ENCODE peak calls at places on chromosomes 16 and 17, in nine cellular contexts. D is glutamatergic neuron; P is dorsolateral prefrontal cortex; Q is CD8-positive, alpha-beta T cell; O is psoas muscle; U is right atrium auricular region; J is cardiac muscle cell; A is AG04450; S is tibial nerve. E is an unnamed sample.

GRCh38 chr17:77400445-77400870 is 259.7 kb downstream of the SEC14L1 start:
- DNase-seq in A (no peak), Q (peak), O (no peak), D (peak), S (no peak), J (peak), U (no peak), P (no peak), E (no peak)

GRCh38 chr16:49542391-49542891 is 168.8 kb downstream of the C16orf78 start:
- DNase-seq in S (no peak), A (no peak), O (peak), U (no peak), J (no peak), D (peak), Q (no peak), P (no peak), E (no peak)

GRCh38 chr16:1745181-1745899 is 26.0 kb downstream of the NME3 start:
- DNase-seq in J (no peak), A (peak), P (no peak), S (no peak), O (no peak), U (no peak), D (no peak), Q (no peak), E (no peak)

GRCh38 chr17:4548061-4548461 is 7.1 kb downstream of the MYBBP1A start:
- DNase-seq in U (no peak), O (no peak), A (no peak), D (no peak), P (no peak), S (no peak), J (no peak), Q (no peak), E (no peak)

GRCh38 chr17:76667356-76667755 is 23.8 kb upstream of the ST6GALNAC1 start:
- DNase-seq in D (no peak), O (no peak), A (no peak), S (no peak), Q (no peak), U (no peak), J (no peak), P (no peak), E (no peak)

GRCh38 chr17:46190763-46191162 is 2.5 kb downstream of the KANSL1 start:
- DNase-seq in J (no peak), U (no peak), A (no peak), P (no peak), D (no peak), S (no peak), O (no peak), Q (no peak), E (no peak)

GRCh38 chr17:60832206-60832605 is 154.6 kb downstream of the BCAS3 start:
- DNase-seq in D (no peak), A (no peak), J (peak), P (no peak), Q (no peak), S (no peak), U (no peak), O (no peak), E (no peak)

GRCh38 chr16:78695371-78695770 is 595.9 kb downstream of the WWOX start:
- DNase-seq in S (no peak), U (no peak), P (no peak), Q (no peak), D (no peak), O (no peak), A (no peak), J (no peak), E (no peak)

GRCh38 chr16:75908718-75909117 is 182.4 kb upstream of the CPHXL start:
- DNase-seq in A (no peak), S (no peak), O (no peak), U (no peak), J (no peak), P (no peak), D (peak), Q (no peak), E (no peak)

DNA sequence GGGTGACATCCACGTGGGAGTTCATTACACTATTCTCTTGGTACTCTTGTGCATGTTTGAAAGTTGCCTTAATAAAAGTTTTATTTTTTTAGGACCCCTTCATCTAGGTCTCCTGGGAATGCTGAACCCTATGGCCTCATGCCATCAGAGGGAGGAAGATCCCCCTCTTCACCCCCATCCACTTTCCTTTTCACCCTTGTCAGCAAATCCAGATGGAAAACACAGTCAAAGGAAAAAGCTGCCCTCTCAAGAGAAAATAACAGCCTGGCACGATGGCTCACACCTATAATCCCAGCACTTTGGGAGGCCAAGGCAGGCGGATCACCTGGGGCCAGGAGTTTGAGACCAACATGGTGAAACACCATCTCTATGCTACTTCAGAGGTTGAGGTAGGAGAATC is 274.2 kb downstream of the XYLT1 start:
- DNase-seq in Q (no peak), S (no peak), D (no peak), A (no peak), J (no peak), U (no peak), O (no peak), P (no peak), E (no peak)
- TF ChIP-seq CTCF in Q (no peak), S (no peak), D (no peak), A (no peak), J (no peak), U (no peak), O (no peak), P (no peak), E (no peak)

GRCh38 chr16:188674-189073 is 8.4 kb downstream of the HBQ1 start:
- DNase-seq in P (no peak), J (no peak), O (no peak), Q (peak), S (no peak), U (no peak), D (no peak), A (no peak), E (no peak)
- TF ChIP-seq CTCF in P (no peak), J (no peak), O (no peak), Q (no peak), S (no peak), U (no peak), D (no peak), A (no peak), E (no peak)

GRCh38 chr17:36703860-36704266 is 102.5 kb downstream of the MRM1 start:
- DNase-seq in D (peak), J (peak), Q (peak), P (peak), A (no peak), S (no peak), O (peak), U (no peak), E (no peak)

GRCh38 chr17:36707904-36708303 is 106.5 kb downstream of the MRM1 start:
- DNase-seq in P (no peak), U (no peak), D (no peak), S (no peak), Q (no peak), J (no peak), A (no peak), O (no peak), E (no peak)

GRCh38 chr17:36706437-36706731 is 105.0 kb downstream of the MRM1 start:
- DNase-seq in P (no peak), O (no peak), S (no peak), J (no peak), A (no peak), Q (no peak), U (no peak), D (no peak), E (no peak)

DNA sequence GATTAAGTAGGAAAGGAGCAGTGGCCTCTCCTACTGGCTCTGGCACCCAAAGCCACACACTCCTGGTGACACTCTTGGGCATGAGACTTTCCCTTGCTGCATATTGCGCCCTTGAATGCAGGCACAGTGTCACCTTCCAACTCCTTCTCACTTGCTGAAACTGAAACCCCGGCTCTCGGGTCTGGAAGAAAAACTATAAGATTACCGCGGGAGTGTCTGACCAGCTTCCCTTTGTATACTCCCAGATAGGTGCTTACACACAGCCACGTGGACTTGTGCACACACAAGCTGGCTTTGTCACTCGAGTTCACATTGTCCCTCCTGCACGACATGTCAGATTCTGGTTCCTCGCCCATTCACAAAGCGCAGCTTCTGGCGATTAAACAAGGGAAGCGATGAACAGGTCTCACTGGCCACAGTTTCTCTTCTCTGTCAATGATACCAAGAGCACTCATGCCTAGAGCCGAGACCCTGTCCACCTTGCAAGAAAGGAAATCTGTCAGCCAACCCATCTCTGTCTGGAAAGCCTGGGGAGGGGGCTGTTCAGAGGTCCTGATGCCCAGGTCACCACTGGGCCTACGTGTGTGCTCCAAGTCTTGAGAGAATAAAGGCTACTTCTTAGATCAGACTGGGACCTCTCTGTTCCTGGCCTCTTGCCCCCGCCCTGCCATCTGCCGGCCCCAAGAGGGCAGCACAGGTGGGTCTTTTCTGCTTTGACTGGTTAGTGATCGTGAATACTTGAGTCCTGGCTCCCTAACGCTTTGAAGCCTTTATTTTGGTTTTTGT is 104.5 kb downstream of the MRM1 start:
- DNase-seq in A (no peak), P (no peak), S (no peak), D (peak), U (no peak), O (peak), J (peak), Q (peak), E (no peak)
- TF ChIP-seq CTCF in A (peak), P (peak), S (peak), D (peak), U (peak), O (peak), J (peak), Q (peak), E (no peak)

GRCh38 chr17:71919896-71920295 is 200.9 kb upstream of the SOX9 start:
- DNase-seq in P (no peak), A (no peak), U (no peak), O (no peak), D (no peak), Q (no peak), J (no peak), S (no peak), E (no peak)
- TF ChIP-seq CTCF in P (no peak), A (no peak), U (no peak), O (no peak), D (no peak), Q (no peak), J (no peak), S (no peak), E (no peak)

DNA sequence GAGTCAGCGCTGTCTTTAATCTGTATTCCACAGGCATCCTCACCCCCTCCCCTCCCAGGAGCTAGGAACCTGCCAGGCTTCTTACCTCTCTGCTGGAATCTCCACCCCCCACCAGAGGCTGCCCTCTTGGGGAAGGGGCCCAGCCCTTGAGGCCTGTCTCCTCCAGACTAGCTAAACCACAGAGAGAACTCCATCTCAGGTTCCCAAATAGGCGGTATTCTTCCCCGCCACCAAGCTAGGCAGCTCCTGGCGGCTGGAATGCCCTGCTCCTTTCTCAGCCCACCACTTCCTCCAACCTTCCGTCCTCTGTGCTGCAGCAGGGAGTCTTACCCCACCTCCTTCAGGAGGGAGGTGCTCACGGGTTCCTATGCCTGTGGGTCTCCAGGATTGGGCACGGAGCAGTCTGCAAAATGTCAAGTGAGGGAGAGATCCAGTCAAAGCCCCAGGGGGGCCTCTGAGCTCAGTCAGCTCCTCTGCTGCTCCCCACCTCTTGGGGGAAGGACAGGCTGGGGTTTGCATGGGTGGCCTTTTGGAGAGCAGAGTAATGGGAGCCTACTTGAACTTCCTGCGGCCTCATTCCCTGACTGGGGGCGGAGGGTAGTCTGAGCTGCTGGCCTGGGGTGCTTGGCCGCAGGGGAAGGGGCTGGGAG is 55.7 kb downstream of the SREBF1 start:
- DNase-seq in J (peak), U (no peak), A (peak), D (no peak), P (no peak), O (peak), S (no peak), Q (no peak), E (no peak)
- TF ChIP-seq CTCF in J (peak), U (no peak), A (peak), D (no peak), P (no peak), O (no peak), S (no peak), Q (no peak), E (no peak)